ENCODE peak calls at places on chromosomes 11 and 22, in six cellular contexts. L, M, S, T, Q and A are unnamed samples.

GRCh38 chr11:115276182-115276581 is 228.0 kb downstream of the CADM1 start:
- DNase-seq in T (no peak), L (no peak), S (no peak), Q (no peak), M (no peak), A (no peak)

GRCh38 chr22:24500251-24500820 is 5.2 kb downstream of the UPB1 start:
- DNase-seq in S (no peak), Q (no peak), M (no peak), T (no peak), L (no peak), A (no peak)

GRCh38 chr11:112581747-112582146 is 321.1 kb upstream of the PLET1 start:
- DNase-seq in S (no peak), T (no peak), L (no peak), Q (peak; percentile 68), M (no peak), A (no peak)

GRCh38 chr11:86460461-86461404 is 86.0 kb downstream of the CCDC81 start:
- DNase-seq in Q (no peak), S (peak; percentile 27), M (no peak), L (no peak), T (peak; percentile 71), A (peak; percentile 63)

GRCh38 chr11:42407379-42407778 is 904.4 kb upstream of the API5 start:
- DNase-seq in S (no peak), T (no peak), M (peak; percentile 95), Q (no peak), L (peak; percentile 92), A (peak; percentile 96)

GRCh38 chr22:21951931-21952465 is 650 bp downstream of the PPM1F start:
- DNase-seq in S (peak; percentile 66), Q (peak; percentile 98), M (peak; percentile 72), L (no peak), T (peak; percentile 53), A (peak; percentile 53)

GRCh38 chr22:32713737-32714457 is 87.6 kb upstream of the TIMP3 start:
- DNase-seq in Q (no peak), S (no peak), M (no peak), L (no peak), T (no peak), A (no peak)

GRCh38 chr11:99814738-99815137 is 794.0 kb downstream of the CNTN5 start:
- DNase-seq in Q (no peak), T (no peak), S (no peak), M (no peak), L (no peak), A (peak; percentile 40)

GRCh38 chr22:38704568-38705234 is 1.0 kb upstream of the GTPBP1 start:
- DNase-seq in S (no peak), Q (no peak), M (no peak), L (no peak), T (no peak), A (peak; percentile 19)

GRCh38 chr11:126490261-126490660 is 134.8 kb downstream of the ST3GAL4 start:
- DNase-seq in M (no peak), Q (no peak), S (no peak), L (no peak), T (no peak), A (no peak)

GRCh38 chr11:41431784-41432183 is 27.7 kb downstream of the LRRC4C start:
- DNase-seq in Q (no peak), S (no peak), T (no peak), M (no peak), L (no peak), A (peak; percentile 69)

GRCh38 chr11:9962722-9963121 is 298.8 kb downstream of the SWAP70 start:
- DNase-seq in S (no peak), T (peak; percentile 23), Q (no peak), M (no peak), L (no peak), A (no peak)

GRCh38 chr11:62150887-62151736 is 27.3 kb downstream of the INCENP start:
- DNase-seq in L (no peak), T (no peak), S (no peak), M (no peak), Q (no peak), A (no peak)

GRCh38 chr11:19631657-19632325 is 80.8 kb upstream of the NAV2 start:
- DNase-seq in M (no peak), L (no peak), T (no peak), Q (no peak), S (no peak), A (no peak)

GRCh38 chr11:115425816-115426215 is 78.4 kb downstream of the CADM1 start:
- DNase-seq in S (no peak), Q (no peak), T (no peak), M (no peak), L (no peak), A (no peak)

GRCh38 chr11:67032830-67033555 is 10.1 kb downstream of the SYT12 start:
- DNase-seq in T (peak; percentile 94), L (no peak), Q (peak; percentile 91), M (no peak), S (peak; percentile 96), A (no peak)

GRCh38 chr11:28461846-28462245 is 353.7 kb downstream of the METTL15 start:
- DNase-seq in T (peak; percentile 30), Q (no peak), L (no peak), M (no peak), S (no peak), A (no peak)

GRCh38 chr11:93213622-93214021 is 15.8 kb upstream of the SLC36A4 start:
- DNase-seq in L (no peak), S (no peak), M (no peak), T (no peak), Q (no peak), A (no peak)

GRCh38 chr11:101583180-101584128 is at the start of gene TRPC6:
- DNase-seq in M (peak; percentile 78), Q (no peak), T (peak; percentile 47), S (peak; percentile 25), L (no peak), A (peak; percentile 76)

GRCh38 chr22:43136801-43137200 is 6.4 kb downstream of the MCAT start:
- DNase-seq in T (no peak), L (no peak), M (no peak), Q (no peak), S (no peak), A (no peak)

GRCh38 chr11:62614275-62614674 is 1.2 kb downstream of the ROM1 start:
- DNase-seq in S (no peak), L (no peak), T (no peak), M (no peak), Q (peak; percentile 42), A (peak; percentile 82)

GRCh38 chr22:36085476-36086169 is 57.0 kb upstream of the RBFOX2 start:
- DNase-seq in M (no peak), L (no peak), S (no peak), T (no peak), Q (no peak), A (no peak)

GRCh38 chr22:27260087-27260730 is 541.3 kb downstream of the MN1 start:
- DNase-seq in Q (no peak), S (no peak), L (peak; percentile 81), T (no peak), M (no peak), A (no peak)

GRCh38 chr11:1939006-1939626 is 8.0 kb upstream of the MRPL23 start:
- DNase-seq in L (no peak), Q (no peak), T (no peak), S (no peak), M (no peak), A (no peak)

GRCh38 chr11:92960886-92961285 is 8.6 kb upstream of the MTNR1B start:
- DNase-seq in M (no peak), T (no peak), L (no peak), Q (no peak), S (no peak), A (no peak)

GRCh38 chr22:36773935-36774334 is 2.0 kb downstream of the IFT27 start:
- DNase-seq in M (no peak), T (peak; percentile 49), Q (no peak), S (peak; percentile 45), L (no peak), A (peak; percentile 31)

DNA sequence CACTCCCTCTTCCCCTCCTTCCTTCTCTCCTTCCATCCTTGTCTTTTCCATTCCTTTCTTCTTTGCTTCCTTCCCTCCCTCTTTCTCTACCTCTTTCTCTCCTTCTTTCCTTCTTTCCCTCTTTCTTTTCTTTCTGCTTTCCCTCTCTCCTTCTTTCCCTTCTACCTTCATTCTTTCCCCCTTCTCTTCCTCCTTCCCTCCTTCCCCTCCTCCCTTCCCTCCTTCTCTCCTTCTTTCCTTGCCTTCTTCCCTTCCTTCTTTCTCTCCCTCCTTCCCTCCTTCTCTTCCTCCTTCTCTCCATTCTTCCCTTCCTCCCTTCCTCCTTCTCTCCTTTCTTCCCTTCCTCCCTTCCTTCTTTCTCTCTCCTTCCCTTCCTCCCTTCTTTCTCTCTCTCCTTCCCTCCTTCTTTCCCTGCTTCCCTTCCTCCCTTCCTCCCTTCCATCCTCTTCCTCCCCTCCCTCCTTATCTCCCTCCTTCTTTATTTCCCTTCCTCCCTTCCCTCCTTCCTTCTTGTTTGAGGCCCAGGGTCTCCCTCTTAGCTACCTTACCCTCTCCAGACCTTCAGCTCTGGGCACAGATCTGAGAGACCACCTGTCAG is 77.0 kb downstream of the BUD13 start:
- DNase-seq in T (no peak), L (no peak), Q (no peak), S (no peak), M (no peak), A (no peak)
- H2AK5ac ChIP-seq in T (no peak overlapping the region), L (no peak overlapping the region), Q (no peak overlapping the region), S (no peak overlapping the region), M (no peak overlapping the region), A (no peak overlapping the region)

GRCh38 chr11:68431984-68432600 is 28.5 kb upstream of the PPP6R3 start:
- DNase-seq in T (no peak), S (no peak), Q (no peak), M (no peak), L (no peak), A (no peak)
- H3K4ac ChIP-seq in T (no peak overlapping the region), S (no peak overlapping the region), Q (no peak overlapping the region), M (no peak overlapping the region), L (no peak overlapping the region), A (no peak overlapping the region)

GRCh38 chr11:46918087-46918751 is at the start of gene LRP4:
- DNase-seq in L (no peak), S (peak; percentile 57), T (no peak), M (peak; percentile 65), Q (no peak), A (peak; percentile 55)

GRCh38 chr11:46917109-46918086 is 952 bp downstream of the LRP4 start:
- DNase-seq in T (no peak), L (no peak), S (peak; percentile 18), M (no peak), Q (no peak), A (no peak)

GRCh38 chr11:46920709-46921108 is 2.4 kb upstream of the LRP4 start:
- DNase-seq in M (no peak), T (peak; percentile 100), S (peak; percentile 100), L (no peak), Q (no peak), A (no peak)

GRCh38 chr11:46916669-46917108 is 1.7 kb downstream of the LRP4 start:
- DNase-seq in T (peak; percentile 78), L (no peak), Q (no peak), S (peak; percentile 94), M (peak; percentile 70), A (peak; percentile 92)

GRCh38 chr11:46918778-46919513 is 596 bp upstream of the LRP4 start:
- DNase-seq in S (peak; percentile 32), L (no peak), T (no peak), M (peak; percentile 57), Q (no peak), A (peak; percentile 73)
- H3K27ac ChIP-seq in S (no peak overlapping the region), L (no peak overlapping the region), T (no peak overlapping the region), M (no peak overlapping the region), Q (no peak overlapping the region), A (peak overlapping the region; percentile 45)

DNA sequence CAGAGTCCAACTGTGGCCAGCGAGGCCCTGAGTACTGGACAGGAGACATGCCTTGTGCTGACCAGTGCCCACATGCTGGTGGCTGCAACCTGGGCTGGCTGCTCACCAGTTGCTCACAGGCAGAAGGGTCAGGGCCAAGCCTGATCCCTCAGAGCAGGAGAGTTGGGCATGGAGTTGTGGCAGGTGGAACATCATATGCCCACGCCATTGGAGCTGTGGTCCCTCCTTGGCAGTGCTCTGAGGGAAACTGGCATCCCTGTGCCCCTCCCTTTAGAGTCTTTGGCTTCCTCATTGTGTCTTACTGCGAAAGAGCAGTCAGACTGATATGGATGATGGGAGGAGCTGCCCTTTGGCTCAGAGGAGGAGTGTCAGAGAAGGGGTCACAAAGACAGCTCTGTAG is 3.2 kb upstream of the MYEOV start:
- DNase-seq in Q (no peak), T (no peak), M (no peak), L (no peak), S (no peak), A (no peak)
- H2AK5ac ChIP-seq in Q (no peak overlapping the region), T (peak overlapping the region; percentile 27), M (no peak overlapping the region), L (no peak overlapping the region), S (no peak overlapping the region), A (no peak overlapping the region)